ENCODE peak calls at places on chromosomes 3 and 15, in eight cellular contexts. G is HCT116, U is neural crest cell, S is ELF-1, O is activated T-cell treated with anti-CD3 and anti-CD28 coated beads for 4 hours, Z is esophagus squamous epithelium, B is fibroblast of the aortic adventitia, N is mammary epithelial cell. A is an unnamed sample.

GRCh38 chr15:41258706-41259471 is 27.8 kb downstream of the CHP1 start:
- DNase-seq in S (no peak), B (peak), N (peak), O (no peak), G (no peak), U (no peak), Z (no peak), A (peak)

GRCh38 chr3:42814914-42815507 is 5.8 kb downstream of the ACKR2 start:
- DNase-seq in G (no peak), N (peak), S (no peak), Z (no peak), U (no peak), O (no peak), B (no peak), A (no peak)

GRCh38 chr15:64051645-64052259 is 5.5 kb upstream of the DAPK2 start:
- DNase-seq in G (no peak), O (no peak), U (no peak), Z (no peak), N (no peak), B (no peak), S (no peak), A (no peak)

GRCh38 chr3:72724070-72724469 is 124.2 kb downstream of the SHQ1 start:
- DNase-seq in N (peak), U (no peak), S (no peak), B (no peak), O (no peak), G (peak), Z (no peak), A (no peak)

GRCh38 chr15:90660195-90660995 is 56.8 kb upstream of the BLM start:
- DNase-seq in O (peak), U (no peak), B (peak), Z (peak), G (no peak), N (peak), S (peak), A (peak)

GRCh38 chr3:75176886-75177285 is 487.2 kb upstream of the FRG2C start:
- DNase-seq in O (no peak), U (no peak), N (no peak), S (no peak), G (no peak), B (no peak), Z (no peak), A (no peak)

GRCh38 chr15:61524091-61524490 is 295.0 kb upstream of the RORA start:
- DNase-seq in N (no peak), O (no peak), U (no peak), B (no peak), S (no peak), G (no peak), Z (no peak), A (no peak)

GRCh38 chr3:186930639-186931486 is 537 bp downstream of the ST6GAL1 start:
- DNase-seq in G (peak), U (peak), B (peak), S (peak), O (peak), N (peak), Z (peak), A (no peak)

GRCh38 chr3:127736801-127737539 is 64.2 kb downstream of the ABTB1 start:
- DNase-seq in U (no peak), B (no peak), Z (no peak), S (no peak), N (no peak), G (no peak), O (no peak), A (no peak)

GRCh38 chr3:60333710-60334109 is 917.5 kb downstream of the FHIT start:
- DNase-seq in Z (no peak), U (no peak), O (no peak), N (no peak), G (no peak), B (no peak), S (no peak), A (no peak)

GRCh38 chr3:168116279-168116678 is 20.6 kb upstream of the GOLIM4 start:
- DNase-seq in U (no peak), Z (no peak), B (peak), G (no peak), S (no peak), O (no peak), N (peak), A (peak)

GRCh38 chr3:140022061-140022781 is 87.2 kb downstream of the CLSTN2 start:
- DNase-seq in S (no peak), G (no peak), B (no peak), U (no peak), N (no peak), Z (no peak), O (no peak), A (no peak)

GRCh38 chr15:39188930-39189329 is 391.9 kb upstream of the THBS1 start:
- DNase-seq in G (peak), S (no peak), B (peak), U (no peak), Z (no peak), O (no peak), N (peak), A (peak)

GRCh38 chr15:73685981-73686380 is 1.8 kb downstream of the CD276 start:
- DNase-seq in U (no peak), O (no peak), S (no peak), B (no peak), G (no peak), Z (no peak), N (no peak), A (no peak)

GRCh38 chr15:68843425-68844311 is 23.0 kb upstream of the ANP32A start:
- DNase-seq in B (peak), O (no peak), G (no peak), N (no peak), U (peak), Z (no peak), S (peak), A (no peak)

GRCh38 chr15:39084683-39085530 is 496.0 kb upstream of the THBS1 start:
- DNase-seq in G (no peak), Z (no peak), U (no peak), B (peak), S (no peak), O (no peak), N (peak), A (peak)

GRCh38 chr3:47015151-47015550 is 35.7 kb downstream of the NBEAL2 start:
- DNase-seq in B (no peak), U (no peak), Z (no peak), O (no peak), G (no peak), S (no peak), N (no peak), A (no peak)

GRCh38 chr3:11136871-11137626 is 17.2 kb upstream of the HRH1 start:
- DNase-seq in S (peak), U (no peak), N (peak), G (peak), Z (no peak), O (no peak), B (peak), A (peak)

GRCh38 chr15:72227192-72227586 is 3.8 kb downstream of the PKM start:
- DNase-seq in N (peak), G (peak), U (no peak), B (peak), S (peak), Z (no peak), O (peak), A (peak)

GRCh38 chr3:189363856-189364255 is 192.1 kb downstream of the TPRG1 start:
- DNase-seq in N (peak), G (no peak), Z (no peak), O (no peak), U (no peak), B (peak), S (no peak), A (no peak)

GRCh38 chr3:52231502-52232278 is 6.2 kb upstream of the TLR9 start:
- DNase-seq in S (peak), Z (no peak), N (no peak), U (peak), O (peak), B (peak), G (no peak), A (peak)

GRCh38 chr15:28891588-28891987 is 5.8 kb downstream of the APBA2 start:
- DNase-seq in O (no peak), Z (no peak), G (no peak), S (no peak), N (no peak), B (no peak), U (no peak), A (no peak)

GRCh38 chr15:82919231-82919886 is 33.2 kb downstream of the HOMER2 start:
- DNase-seq in N (peak), B (no peak), O (no peak), G (no peak), U (no peak), Z (no peak), S (no peak), A (no peak)